ENCODE peak calls at places on chromosomes 3 and 15, in four cellular contexts. N is foreskin fibroblast, M is activated B cell treated with CpG ODN at 0.5 μM for 24 hours, B is heart right ventricle. Q is an unnamed sample.

GRCh38 chr15:39462691-39463090 is 118.2 kb upstream of the THBS1 start:
- DNase-seq in N (peak; percentile 79), B (no peak), M (no peak), Q (no peak)

GRCh38 chr3:140910860-140911259 is 30.8 kb upstream of the SLC25A36 start:
- DNase-seq in M (no peak), B (no peak), N (peak; percentile 22), Q (no peak)

GRCh38 chr3:151584603-151585002 is 123.7 kb upstream of the IGSF10 start:
- DNase-seq in N (peak; percentile 9), B (no peak), M (no peak), Q (no peak)

GRCh38 chr3:87446849-87447387 is 170.5 kb upstream of the POU1F1 start:
- DNase-seq in B (no peak), N (no peak), M (no peak), Q (no peak)

GRCh38 chr3:127182848-127183714 is 9.8 kb upstream of the PRR23E start:
- DNase-seq in N (no peak), B (no peak), M (no peak), Q (peak; percentile 49)

GRCh38 chr15:48811325-48811938 is 563 bp upstream of the CEP152 start:
- DNase-seq in B (no peak), M (no peak), N (no peak), Q (no peak)

GRCh38 chr3:58141766-58142345 is 68.9 kb downstream of the DNASE1L3 start:
- DNase-seq in B (no peak), N (no peak), M (no peak), Q (no peak)

GRCh38 chr15:82832601-82833209 is 23.3 kb downstream of the WHAMM start:
- DNase-seq in M (no peak), B (no peak), N (peak; percentile 89), Q (no peak)

GRCh38 chr3:185519021-185519420 is 20.2 kb upstream of the TMEM41A start:
- DNase-seq in B (no peak), M (no peak), N (no peak), Q (no peak)

GRCh38 chr3:194308635-194309213 is 42.4 kb downstream of the CPN2 start:
- DNase-seq in B (no peak), M (no peak), N (no peak), Q (no peak)

GRCh38 chr3:58152225-58153015 is 58.4 kb downstream of the DNASE1L3 start:
- DNase-seq in B (no peak), N (no peak), M (no peak), Q (no peak)

GRCh38 chr15:48705381-48705780 is 59.9 kb upstream of the FBN1 start:
- DNase-seq in N (no peak), M (no peak), B (no peak), Q (no peak)

GRCh38 chr3:196927571-196928453 is 14.5 kb downstream of the NCBP2 start:
- DNase-seq in B (no peak), N (peak; percentile 18), M (no peak), Q (no peak)

GRCh38 chr3:117409701-117410459 is 700.3 kb downstream of the TUSC7 start:
- DNase-seq in B (no peak), N (peak; percentile 77), M (no peak), Q (no peak)

GRCh38 chr3:58581328-58582091 is 4.3 kb upstream of the FAM107A start:
- DNase-seq in N (no peak), B (no peak), M (no peak), Q (no peak)

GRCh38 chr3:24273491-24273890 is 221.2 kb downstream of the THRB start:
- DNase-seq in N (no peak), M (no peak), B (no peak), Q (no peak)

DNA sequence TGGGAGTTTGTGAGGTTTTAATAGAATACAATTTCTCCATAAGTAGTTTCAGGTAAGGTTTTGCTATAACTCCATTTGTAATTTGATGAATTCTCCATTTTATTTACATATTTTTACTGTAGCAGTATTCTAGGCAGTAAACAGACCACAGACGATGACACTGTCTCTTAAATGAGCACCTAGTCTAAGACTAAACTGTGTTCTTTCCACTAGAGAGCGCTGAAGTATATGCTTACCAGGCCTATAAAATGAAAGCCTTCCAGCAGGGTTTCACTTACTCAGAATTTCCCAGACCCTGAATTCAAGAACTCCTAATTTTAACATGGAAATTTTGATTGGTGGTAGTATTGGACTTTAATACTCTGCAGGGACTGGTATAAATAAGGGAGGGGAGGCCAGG is 41.6 kb downstream of the POLG start:
- DNase-seq in B (no peak), N (no peak), M (no peak), Q (no peak)
- TF ChIP-seq CTCF in B (no peak), N (no peak), M (no peak), Q (no peak)

GRCh38 chr3:67941433-67942030 is 287.1 kb upstream of the SUCLG2 start:
- DNase-seq in M (no peak), B (no peak), N (no peak), Q (no peak)

GRCh38 chr3:67943546-67943945 is 289.1 kb upstream of the SUCLG2 start:
- DNase-seq in B (no peak), N (no peak), M (no peak), Q (no peak)

GRCh38 chr3:67937498-67938118 is 283.2 kb upstream of the SUCLG2 start:
- DNase-seq in M (no peak), B (no peak), N (peak; percentile 34), Q (no peak)

GRCh38 chr3:67940200-67940952 is 286.0 kb upstream of the SUCLG2 start:
- DNase-seq in B (no peak), M (no peak), N (peak; percentile 68), Q (no peak)
- TF ChIP-seq CTCF in B (no peak), M (no peak), N (no peak), Q (no peak)

GRCh38 chr3:158267015-158267414 is 157.1 kb downstream of the RSRC1 start:
- DNase-seq in M (no peak), B (no peak), N (no peak), Q (no peak)

GRCh38 chr3:158258619-158259018 is 148.7 kb downstream of the RSRC1 start:
- DNase-seq in M (no peak), N (no peak), B (no peak), Q (no peak)

GRCh38 chr3:158264894-158265293 is 155.0 kb downstream of the RSRC1 start:
- DNase-seq in M (no peak), B (no peak), N (no peak), Q (no peak)

GRCh38 chr3:158260392-158260791 is 150.5 kb downstream of the RSRC1 start:
- DNase-seq in N (no peak), M (no peak), B (no peak), Q (no peak)

GRCh38 chr3:158261371-158261991 is 151.6 kb downstream of the RSRC1 start:
- DNase-seq in N (no peak), M (no peak), B (no peak), Q (no peak)
- TF ChIP-seq CTCF in N (peak; percentile 6), M (no peak), B (no peak), Q (no peak)

DNA sequence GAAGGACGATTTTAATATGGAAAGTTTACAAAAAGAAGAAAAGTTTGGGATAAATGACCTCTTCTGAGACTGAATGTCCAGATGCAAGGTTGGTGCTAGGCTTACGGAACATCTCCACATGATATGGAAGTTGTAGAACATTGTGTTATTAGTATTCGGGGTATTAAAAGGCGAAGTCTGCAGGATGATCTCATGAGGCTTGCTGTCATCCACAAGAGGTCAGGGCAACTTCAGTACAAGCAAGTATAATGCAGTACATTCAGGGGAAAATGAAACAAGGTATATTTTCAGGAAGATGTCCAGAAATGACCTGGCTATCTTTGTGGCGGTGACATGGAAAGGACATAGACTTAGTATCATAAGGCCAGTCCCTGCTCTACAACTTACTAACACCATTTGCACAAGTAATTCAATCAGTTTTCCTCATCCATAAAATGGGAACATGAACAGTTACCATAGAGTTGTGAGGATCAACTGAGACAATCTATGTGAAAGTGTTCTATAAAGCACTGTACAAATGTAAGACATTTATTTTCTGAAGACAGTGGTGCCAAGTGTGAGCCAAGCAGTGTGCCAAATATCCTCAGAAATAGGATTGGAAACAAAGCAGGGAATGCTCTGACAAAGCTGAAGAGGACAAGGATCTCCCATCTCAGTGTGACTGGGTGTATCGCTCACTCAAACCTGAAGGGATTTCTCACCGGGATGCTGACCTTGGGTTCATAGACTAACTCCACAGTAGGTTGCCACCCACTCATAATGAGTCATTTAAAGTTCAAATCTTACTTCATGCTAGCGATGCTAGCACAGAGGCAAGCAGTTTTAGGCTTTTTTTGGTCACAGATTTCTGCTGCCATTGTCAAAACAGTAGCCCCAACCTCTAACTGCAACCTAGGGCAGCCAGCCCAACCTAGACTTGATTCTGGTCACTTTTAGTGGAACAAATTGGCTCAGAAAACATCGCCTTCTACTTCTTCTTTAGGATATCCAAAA is 118.3 kb downstream of the TIGIT start:
- DNase-seq in B (no peak), M (no peak), N (peak; percentile 89), Q (no peak)
- TF ChIP-seq CTCF in B (peak; percentile 38), M (no peak), N (no peak), Q (no peak)

DNA sequence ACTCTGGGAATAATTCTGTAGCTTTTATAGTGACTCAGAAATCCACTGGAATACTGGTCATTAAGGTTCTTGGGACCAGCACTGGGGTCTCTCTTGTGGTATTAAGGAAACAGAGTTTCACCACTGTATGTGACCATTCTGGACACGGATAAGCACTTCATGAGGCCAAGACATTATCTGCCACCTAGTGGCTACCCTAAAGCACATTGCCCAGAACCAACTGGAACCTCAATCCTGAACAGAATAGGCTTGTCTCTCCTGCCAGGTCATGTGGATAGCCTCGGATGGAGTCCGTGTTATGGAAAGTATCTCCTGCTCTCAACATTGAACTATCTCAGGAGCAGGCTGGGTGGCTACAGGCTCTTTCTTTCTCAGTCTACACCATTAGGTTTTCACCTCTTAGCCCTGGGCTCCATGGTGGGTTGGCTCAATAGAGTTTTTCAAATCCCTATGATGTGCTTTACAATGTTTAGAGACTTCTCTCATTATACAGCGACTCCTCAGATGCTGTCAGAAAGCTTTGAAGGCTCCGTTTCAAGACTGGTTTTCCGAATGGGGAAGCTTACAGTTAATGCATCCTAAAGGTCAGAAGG is 167.6 kb upstream of the ST8SIA2 start:
- DNase-seq in B (no peak), N (no peak), M (no peak), Q (no peak)
- TF ChIP-seq CTCF in B (peak; percentile 58), N (peak; percentile 34), M (no peak), Q (peak; percentile 66)

GRCh38 chr3:159482241-159483031 is 506.2 kb upstream of the IL12A start:
- DNase-seq in N (peak; percentile 37), B (no peak), M (no peak), Q (no peak)

GRCh38 chr3:159487304-159487703 is 501.3 kb upstream of the IL12A start:
- DNase-seq in B (no peak), M (no peak), N (no peak), Q (no peak)

GRCh38 chr3:159488657-159489056 is 500.0 kb upstream of the IL12A start:
- DNase-seq in B (no peak), N (no peak), M (no peak), Q (no peak)

DNA sequence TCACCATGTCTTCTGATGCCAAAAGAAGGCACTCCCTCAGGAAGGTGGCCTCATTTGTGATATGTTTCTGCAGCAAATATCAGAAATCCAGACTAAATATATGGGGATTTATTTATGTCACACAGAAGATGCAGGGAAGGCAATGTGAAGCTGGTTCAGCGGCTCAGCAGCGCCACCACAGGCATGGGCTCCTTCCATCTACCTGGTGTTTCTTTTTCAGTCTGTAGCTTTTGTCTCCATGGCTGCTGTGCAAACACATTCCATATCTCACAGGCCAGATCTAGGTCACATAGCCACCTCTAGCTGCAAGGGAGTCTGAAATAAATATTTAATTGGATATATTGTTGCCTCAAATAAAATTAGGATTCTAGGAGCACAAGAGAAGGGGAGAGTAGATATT is 502.1 kb upstream of the IL12A start:
- DNase-seq in N (peak; percentile 15), B (no peak), M (no peak), Q (no peak)
- TF ChIP-seq CTCF in N (no peak), B (no peak), M (no peak), Q (no peak)

GRCh38 chr3:12954891-12955650 is 113.7 kb upstream of the RPL32 start:
- DNase-seq in M (peak; percentile 67), B (peak; percentile 88), N (peak; percentile 76), Q (no peak)
- TF ChIP-seq CTCF in M (no peak), B (peak; percentile 54), N (no peak), Q (no peak)

Q was measured in progenitor cell of endocrine pancreas.